ENCODE peak calls at places on chromosomes 13 and 19, in six cellular contexts. V is tibial nerve; D is activated naive CD4-positive, alpha-beta T cell treated with Interleukin-2 at 50 U/mL for 16 hours; K is choroid plexus epithelial cell; F is cardiac muscle cell; C is KBM-7. S is an unnamed sample.

GRCh38 chr13:30616927-30617314 is 799 bp upstream of the USPL1 start:
- DNase-seq in V (peak), D (no peak), K (peak), F (peak), C (peak), S (peak)

GRCh38 chr19:45884682-45885555 is 1.0 kb downstream of the IRF2BP1 start:
- DNase-seq in V (no peak), D (no peak), K (no peak), F (no peak), C (no peak), S (no peak)

GRCh38 chr13:26255717-26256277 is 1.9 kb downstream of the CDK8 start:
- DNase-seq in V (no peak), D (no peak), K (peak), F (peak), C (peak), S (peak)

GRCh38 chr13:80131204-80131603 is 209.7 kb downstream of the SPRY2 start:
- DNase-seq in V (peak), D (no peak), K (peak), F (peak), C (no peak), S (peak)

GRCh38 chr19:5292843-5293606 is 47.6 kb downstream of the PTPRS start:
- DNase-seq in V (peak), D (peak), K (peak), F (peak), C (peak), S (peak)

GRCh38 chr19:37988758-37989635 is 82.0 kb downstream of the SIPA1L3 start:
- DNase-seq in V (no peak), D (no peak), K (peak), F (no peak), C (peak), S (no peak)

GRCh38 chr13:112651306-112651705 is 38.5 kb upstream of the ATP11A start:
- DNase-seq in V (no peak), D (no peak), K (no peak), F (peak), C (no peak), S (no peak)

GRCh38 chr19:30158893-30159245 is 213.3 kb upstream of the ZNF536 start:
- DNase-seq in V (no peak), D (no peak), K (no peak), F (no peak), C (no peak), S (no peak)

GRCh38 chr13:110397445-110397844 is 90.4 kb downstream of the COL4A2 start:
- DNase-seq in V (peak), D (no peak), K (peak), F (peak), C (no peak), S (peak)

GRCh38 chr19:48819366-48819816 is 8.6 kb upstream of the BCAT2 start:
- DNase-seq in V (peak), D (no peak), K (peak), F (peak), C (no peak), S (no peak)

GRCh38 chr13:114134944-114135610 is 2.7 kb upstream of the RASA3 start:
- DNase-seq in V (no peak), D (no peak), K (no peak), F (no peak), C (no peak), S (no peak)

GRCh38 chr19:16142032-16142580 is 1.4 kb upstream of the HSH2D start:
- DNase-seq in V (no peak), D (no peak), K (no peak), F (no peak), C (no peak), S (no peak)

GRCh38 chr19:49656456-49657109 is 9.1 kb downstream of the IRF3 start:
- DNase-seq in V (no peak), D (no peak), K (no peak), F (no peak), C (no peak), S (no peak)

GRCh38 chr13:33207616-33207964 is 78.0 kb downstream of the STARD13 start:
- DNase-seq in V (no peak), D (no peak), K (peak), F (peak), C (peak), S (no peak)

GRCh38 chr13:86185107-86185506 is 385.9 kb upstream of the SLITRK6 start:
- DNase-seq in V (no peak), D (no peak), K (no peak), F (no peak), C (no peak), S (no peak)

GRCh38 chr19:14363203-14364097 is 17.8 kb upstream of the ADGRE5 start:
- DNase-seq in V (no peak), D (peak), K (peak), F (peak), C (peak), S (no peak)

S was measured in ACHN.